ENCODE peak calls at places on chromosomes 4 and X, in ten cellular contexts. E, F, H, M, I, W, Y, X, T and S are unnamed samples.

GRCh38 chr4:99574530-99575314 is at the start of gene MTTP:
- DNase-seq in W (no peak), I (no peak), M (no peak), F (no peak), T (no peak), Y (no peak), E (no peak), H (no peak), X (no peak), S (no peak)

GRCh38 chrX:119266364-119266995 is 30.4 kb downstream of the PGRMC1 start:
- DNase-seq in X (peak), Y (no peak), T (peak), E (no peak), H (peak), F (no peak), W (no peak), I (peak), M (no peak), S (peak)

GRCh38 chr4:159352609-159353008 is 249.7 kb downstream of the RAPGEF2 start:
- DNase-seq in T (no peak), X (no peak), E (no peak), F (no peak), M (no peak), W (no peak), Y (no peak), I (no peak), H (no peak), S (peak)

GRCh38 chrX:49058794-49059193 is at the start of gene CCDC120:
- DNase-seq in Y (no peak), E (no peak), W (no peak), X (no peak), F (no peak), I (peak), H (no peak), M (no peak), T (no peak), S (peak)

GRCh38 chr4:134544303-134544761 is 342.7 kb upstream of the PABPC4L start:
- DNase-seq in H (no peak), T (no peak), M (no peak), Y (peak), I (peak), E (no peak), F (no peak), W (peak), X (no peak), S (peak)

GRCh38 chrX:107706309-107706708 is 69.3 kb downstream of the TSC22D3 start:
- DNase-seq in E (no peak), I (no peak), X (no peak), Y (no peak), H (no peak), W (no peak), M (no peak), T (no peak), F (no peak), S (no peak)

GRCh38 chrX:13750204-13750603 is 15.7 kb downstream of the OFD1 start:
- DNase-seq in E (no peak), X (peak), F (no peak), Y (peak), W (peak), I (peak), T (peak), H (no peak), M (no peak), S (peak)

GRCh38 chr4:40858946-40859345 is 109.2 kb downstream of the NSUN7 start:
- DNase-seq in M (no peak), X (no peak), Y (peak), I (peak), E (no peak), F (no peak), T (no peak), W (no peak), H (no peak), S (no peak)

GRCh38 chrX:11663875-11664210 is 1.9 kb downstream of the ARHGAP6 start:
- DNase-seq in X (no peak), F (no peak), T (no peak), H (no peak), Y (no peak), E (no peak), M (no peak), W (no peak), I (peak), S (no peak)

GRCh38 chr4:157978680-157979361 is 194.0 kb downstream of the GASK1B start:
- DNase-seq in W (peak), M (no peak), I (peak), Y (peak), H (peak), X (peak), E (peak), T (peak), F (peak), S (peak)

GRCh38 chr4:100306018-100306417 is 115.8 kb upstream of the DDIT4L start:
- DNase-seq in Y (no peak), T (no peak), E (no peak), I (no peak), W (no peak), X (peak), M (no peak), F (no peak), H (no peak), S (no peak)

GRCh38 chr4:13348216-13348615 is 135.9 kb downstream of the RAB28 start:
- DNase-seq in X (peak), I (no peak), H (no peak), E (no peak), Y (no peak), T (no peak), F (no peak), M (no peak), W (no peak), S (no peak)

GRCh38 chrX:110741213-110741796 is 54.3 kb downstream of the CHRDL1 start:
- DNase-seq in E (no peak), H (no peak), F (no peak), Y (no peak), W (peak), T (peak), M (no peak), I (no peak), X (peak), S (no peak)

GRCh38 chr4:147607463-147607862 is 9.7 kb upstream of the TMEM184C start:
- DNase-seq in E (no peak), H (no peak), T (no peak), I (no peak), W (no peak), Y (no peak), X (no peak), M (no peak), F (no peak), S (no peak)

GRCh38 chrX:144275403-144275802 is 391.5 kb downstream of the UBE2NL start:
- DNase-seq in X (no peak), W (no peak), I (peak), E (no peak), H (no peak), F (no peak), T (no peak), Y (peak), M (no peak), S (no peak)